ENCODE peak calls at places on chromosomes 3 and 15, in ten cellular contexts. One of them, this sample, is unnamed.

GRCh38 chr15:68783226-68784054 is 37.3 kb downstream of the ANP32A start:
- DNase-seq in stimulated activated CD4-positive, alpha-beta T cell treated with anti-CD3 and anti-CD28 coated beads, Interleukin-4, amount 100 ng/mL, for 48 hours: peak; percentile 26
- DNase-seq in NCI-H1694 treated with DMSO at 0.1 percent for 48 hours: peak; percentile 3
- DNase-seq in HT1080: no peak
- DNase-seq in left lung: no peak
- DNase-seq in effector CD4-positive, alpha-beta T cell: peak; percentile 63
- DNase-seq in AG09309: no peak
- DNase-seq in breast epithelium: no peak
- DNase-seq in neural progenitor cell: peak; percentile 53
- DNase-seq in transverse colon: peak; percentile 72
- DNase-seq in this sample: no peak

GRCh38 chr3:142709207-142709606 is 14.6 kb upstream of the TRPC1 start:
- DNase-seq in stimulated activated CD4-positive, alpha-beta T cell treated with anti-CD3 and anti-CD28 coated beads, Interleukin-4, amount 100 ng/mL, for 48 hours: no peak
- DNase-seq in left lung: no peak
- DNase-seq in breast epithelium: no peak
- DNase-seq in NCI-H1694 treated with DMSO at 0.1 percent for 48 hours: no peak
- DNase-seq in effector CD4-positive, alpha-beta T cell: no peak
- DNase-seq in neural progenitor cell: no peak
- DNase-seq in HT1080: no peak
- DNase-seq in transverse colon: no peak
- DNase-seq in AG09309: no peak
- DNase-seq in this sample: no peak

GRCh38 chr15:69318033-69318432 is 19.3 kb downstream of the PAQR5 start:
- DNase-seq in left lung: no peak
- DNase-seq in effector CD4-positive, alpha-beta T cell: no peak
- DNase-seq in HT1080: no peak
- DNase-seq in transverse colon: no peak
- DNase-seq in breast epithelium: no peak
- DNase-seq in NCI-H1694 treated with DMSO at 0.1 percent for 48 hours: no peak
- DNase-seq in neural progenitor cell: no peak
- DNase-seq in stimulated activated CD4-positive, alpha-beta T cell treated with anti-CD3 and anti-CD28 coated beads, Interleukin-4, amount 100 ng/mL, for 48 hours: no peak
- DNase-seq in AG09309: no peak
- DNase-seq in this sample: no peak

GRCh38 chr15:65389226-65389625 is 11.4 kb upstream of the IGDCC3 start:
- DNase-seq in effector CD4-positive, alpha-beta T cell: no peak
- DNase-seq in neural progenitor cell: no peak
- DNase-seq in stimulated activated CD4-positive, alpha-beta T cell treated with anti-CD3 and anti-CD28 coated beads, Interleukin-4, amount 100 ng/mL, for 48 hours: no peak
- DNase-seq in transverse colon: no peak
- DNase-seq in HT1080: no peak
- DNase-seq in breast epithelium: no peak
- DNase-seq in left lung: no peak
- DNase-seq in NCI-H1694 treated with DMSO at 0.1 percent for 48 hours: no peak
- DNase-seq in AG09309: no peak
- DNase-seq in this sample: peak; percentile 35

GRCh38 chr3:28612232-28612631 is 263.6 kb upstream of the AZI2 start:
- DNase-seq in breast epithelium: no peak
- DNase-seq in effector CD4-positive, alpha-beta T cell: no peak
- DNase-seq in transverse colon: no peak
- DNase-seq in NCI-H1694 treated with DMSO at 0.1 percent for 48 hours: no peak
- DNase-seq in left lung: no peak
- DNase-seq in stimulated activated CD4-positive, alpha-beta T cell treated with anti-CD3 and anti-CD28 coated beads, Interleukin-4, amount 100 ng/mL, for 48 hours: no peak
- DNase-seq in AG09309: no peak
- DNase-seq in neural progenitor cell: no peak
- DNase-seq in HT1080: no peak
- DNase-seq in this sample: no peak

GRCh38 chr3:120399372-120399771 is 50.2 kb upstream of the LRRC58 start:
- DNase-seq in neural progenitor cell: no peak
- DNase-seq in breast epithelium: no peak
- DNase-seq in effector CD4-positive, alpha-beta T cell: no peak
- DNase-seq in AG09309: no peak
- DNase-seq in NCI-H1694 treated with DMSO at 0.1 percent for 48 hours: no peak
- DNase-seq in transverse colon: no peak
- DNase-seq in stimulated activated CD4-positive, alpha-beta T cell treated with anti-CD3 and anti-CD28 coated beads, Interleukin-4, amount 100 ng/mL, for 48 hours: no peak
- DNase-seq in left lung: no peak
- DNase-seq in HT1080: no peak
- DNase-seq in this sample: no peak

GRCh38 chr3:148162132-148162531 is 535.6 kb upstream of the AGTR1 start:
- DNase-seq in AG09309: no peak
- DNase-seq in NCI-H1694 treated with DMSO at 0.1 percent for 48 hours: no peak
- DNase-seq in neural progenitor cell: peak; percentile 4
- DNase-seq in HT1080: no peak
- DNase-seq in left lung: no peak
- DNase-seq in breast epithelium: no peak
- DNase-seq in effector CD4-positive, alpha-beta T cell: no peak
- DNase-seq in stimulated activated CD4-positive, alpha-beta T cell treated with anti-CD3 and anti-CD28 coated beads, Interleukin-4, amount 100 ng/mL, for 48 hours: no peak
- DNase-seq in transverse colon: no peak
- DNase-seq in this sample: no peak

GRCh38 chr3:37962906-37963486 is 27.6 kb upstream of the VILL start:
- DNase-seq in neural progenitor cell: peak; percentile 33
- DNase-seq in AG09309: no peak
- DNase-seq in effector CD4-positive, alpha-beta T cell: no peak
- DNase-seq in stimulated activated CD4-positive, alpha-beta T cell treated with anti-CD3 and anti-CD28 coated beads, Interleukin-4, amount 100 ng/mL, for 48 hours: no peak
- DNase-seq in NCI-H1694 treated with DMSO at 0.1 percent for 48 hours: no peak
- DNase-seq in left lung: no peak
- DNase-seq in HT1080: no peak
- DNase-seq in transverse colon: no peak
- DNase-seq in breast epithelium: no peak
- DNase-seq in this sample: no peak

GRCh38 chr3:1348547-1348946 is 255.7 kb downstream of the CNTN6 start:
- DNase-seq in left lung: no peak
- DNase-seq in neural progenitor cell: no peak
- DNase-seq in transverse colon: no peak
- DNase-seq in AG09309: no peak
- DNase-seq in effector CD4-positive, alpha-beta T cell: no peak
- DNase-seq in NCI-H1694 treated with DMSO at 0.1 percent for 48 hours: no peak
- DNase-seq in HT1080: no peak
- DNase-seq in breast epithelium: no peak
- DNase-seq in stimulated activated CD4-positive, alpha-beta T cell treated with anti-CD3 and anti-CD28 coated beads, Interleukin-4, amount 100 ng/mL, for 48 hours: no peak
- DNase-seq in this sample: no peak

GRCh38 chr15:99427668-99428361 is 138.0 kb upstream of the MEF2A start:
- DNase-seq in transverse colon: no peak
- DNase-seq in NCI-H1694 treated with DMSO at 0.1 percent for 48 hours: no peak
- DNase-seq in neural progenitor cell: no peak
- DNase-seq in effector CD4-positive, alpha-beta T cell: no peak
- DNase-seq in HT1080: no peak
- DNase-seq in AG09309: no peak
- DNase-seq in left lung: peak; percentile 26
- DNase-seq in stimulated activated CD4-positive, alpha-beta T cell treated with anti-CD3 and anti-CD28 coated beads, Interleukin-4, amount 100 ng/mL, for 48 hours: no peak
- DNase-seq in breast epithelium: no peak
- DNase-seq in this sample: no peak

GRCh38 chr15:37372064-37372463 is 271.7 kb upstream of the MEIS2 start:
- DNase-seq in effector CD4-positive, alpha-beta T cell: no peak
- DNase-seq in breast epithelium: no peak
- DNase-seq in left lung: no peak
- DNase-seq in AG09309: no peak
- DNase-seq in stimulated activated CD4-positive, alpha-beta T cell treated with anti-CD3 and anti-CD28 coated beads, Interleukin-4, amount 100 ng/mL, for 48 hours: no peak
- DNase-seq in NCI-H1694 treated with DMSO at 0.1 percent for 48 hours: no peak
- DNase-seq in transverse colon: no peak
- DNase-seq in HT1080: peak; percentile 1
- DNase-seq in neural progenitor cell: no peak
- DNase-seq in this sample: no peak

GRCh38 chr15:96247631-96248305 is 82.7 kb upstream of the NR2F2 start:
- DNase-seq in HT1080: no peak
- DNase-seq in transverse colon: no peak
- DNase-seq in NCI-H1694 treated with DMSO at 0.1 percent for 48 hours: no peak
- DNase-seq in left lung: no peak
- DNase-seq in stimulated activated CD4-positive, alpha-beta T cell treated with anti-CD3 and anti-CD28 coated beads, Interleukin-4, amount 100 ng/mL, for 48 hours: no peak
- DNase-seq in effector CD4-positive, alpha-beta T cell: no peak
- DNase-seq in neural progenitor cell: no peak
- DNase-seq in breast epithelium: no peak
- DNase-seq in AG09309: no peak
- DNase-seq in this sample: no peak

GRCh38 chr3:31008986-31009385 is 114.5 kb upstream of the GADL1 start:
- DNase-seq in left lung: no peak
- DNase-seq in transverse colon: no peak
- DNase-seq in AG09309: no peak
- DNase-seq in effector CD4-positive, alpha-beta T cell: no peak
- DNase-seq in stimulated activated CD4-positive, alpha-beta T cell treated with anti-CD3 and anti-CD28 coated beads, Interleukin-4, amount 100 ng/mL, for 48 hours: no peak
- DNase-seq in HT1080: peak; percentile 76
- DNase-seq in neural progenitor cell: no peak
- DNase-seq in NCI-H1694 treated with DMSO at 0.1 percent for 48 hours: no peak
- DNase-seq in breast epithelium: no peak
- DNase-seq in this sample: no peak

GRCh38 chr3:105822171-105823123 is 46.4 kb downstream of the CBLB start:
- DNase-seq in breast epithelium: no peak
- DNase-seq in neural progenitor cell: no peak
- DNase-seq in left lung: no peak
- DNase-seq in AG09309: no peak
- DNase-seq in stimulated activated CD4-positive, alpha-beta T cell treated with anti-CD3 and anti-CD28 coated beads, Interleukin-4, amount 100 ng/mL, for 48 hours: no peak
- DNase-seq in NCI-H1694 treated with DMSO at 0.1 percent for 48 hours: no peak
- DNase-seq in HT1080: no peak
- DNase-seq in transverse colon: no peak
- DNase-seq in effector CD4-positive, alpha-beta T cell: no peak
- DNase-seq in this sample: no peak

GRCh38 chr3:133280591-133280990 is 119.3 kb upstream of the BFSP2 start:
- DNase-seq in HT1080: no peak
- DNase-seq in left lung: no peak
- DNase-seq in stimulated activated CD4-positive, alpha-beta T cell treated with anti-CD3 and anti-CD28 coated beads, Interleukin-4, amount 100 ng/mL, for 48 hours: no peak
- DNase-seq in neural progenitor cell: no peak
- DNase-seq in effector CD4-positive, alpha-beta T cell: no peak
- DNase-seq in AG09309: no peak
- DNase-seq in transverse colon: no peak
- DNase-seq in breast epithelium: no peak
- DNase-seq in NCI-H1694 treated with DMSO at 0.1 percent for 48 hours: no peak
- DNase-seq in this sample: no peak

GRCh38 chr3:98521897-98522537 is 685 bp downstream of the CLDND1 start:
- DNase-seq in left lung: peak; percentile 42
- DNase-seq in HT1080: peak; percentile 72
- DNase-seq in stimulated activated CD4-positive, alpha-beta T cell treated with anti-CD3 and anti-CD28 coated beads, Interleukin-4, amount 100 ng/mL, for 48 hours: peak; percentile 47
- DNase-seq in transverse colon: peak; percentile 58
- DNase-seq in breast epithelium: peak; percentile 27
- DNase-seq in effector CD4-positive, alpha-beta T cell: peak; percentile 48
- DNase-seq in AG09309: peak; percentile 23
- DNase-seq in NCI-H1694 treated with DMSO at 0.1 percent for 48 hours: no peak
- DNase-seq in neural progenitor cell: peak; percentile 60
- DNase-seq in this sample: no peak

GRCh38 chr3:82353281-82354171 is 592.1 kb upstream of the GBE1 start:
- DNase-seq in stimulated activated CD4-positive, alpha-beta T cell treated with anti-CD3 and anti-CD28 coated beads, Interleukin-4, amount 100 ng/mL, for 48 hours: no peak
- DNase-seq in transverse colon: no peak
- DNase-seq in effector CD4-positive, alpha-beta T cell: no peak
- DNase-seq in breast epithelium: no peak
- DNase-seq in left lung: no peak
- DNase-seq in neural progenitor cell: no peak
- DNase-seq in HT1080: no peak
- DNase-seq in AG09309: no peak
- DNase-seq in NCI-H1694 treated with DMSO at 0.1 percent for 48 hours: no peak
- DNase-seq in this sample: no peak

GRCh38 chr15:36497903-36498302 is 81.5 kb upstream of the CDIN1 start:
- DNase-seq in stimulated activated CD4-positive, alpha-beta T cell treated with anti-CD3 and anti-CD28 coated beads, Interleukin-4, amount 100 ng/mL, for 48 hours: no peak
- DNase-seq in effector CD4-positive, alpha-beta T cell: no peak
- DNase-seq in breast epithelium: no peak
- DNase-seq in HT1080: no peak
- DNase-seq in AG09309: no peak
- DNase-seq in neural progenitor cell: no peak
- DNase-seq in left lung: no peak
- DNase-seq in transverse colon: no peak
- DNase-seq in NCI-H1694 treated with DMSO at 0.1 percent for 48 hours: no peak
- DNase-seq in this sample: no peak

GRCh38 chr3:129942296-129942695 is 32.2 kb upstream of the TRH start:
- DNase-seq in effector CD4-positive, alpha-beta T cell: no peak
- DNase-seq in NCI-H1694 treated with DMSO at 0.1 percent for 48 hours: peak; percentile 44
- DNase-seq in HT1080: peak; percentile 74
- DNase-seq in AG09309: no peak
- DNase-seq in neural progenitor cell: peak; percentile 89
- DNase-seq in transverse colon: peak; percentile 36
- DNase-seq in left lung: peak; percentile 50
- DNase-seq in stimulated activated CD4-positive, alpha-beta T cell treated with anti-CD3 and anti-CD28 coated beads, Interleukin-4, amount 100 ng/mL, for 48 hours: peak; percentile 26
- DNase-seq in breast epithelium: no peak
- DNase-seq in this sample: peak; percentile 78

GRCh38 chr3:152151216-152151874 is 117.4 kb upstream of the MBNL1 start:
- DNase-seq in left lung: no peak
- DNase-seq in NCI-H1694 treated with DMSO at 0.1 percent for 48 hours: no peak
- DNase-seq in transverse colon: no peak
- DNase-seq in breast epithelium: no peak
- DNase-seq in HT1080: no peak
- DNase-seq in stimulated activated CD4-positive, alpha-beta T cell treated with anti-CD3 and anti-CD28 coated beads, Interleukin-4, amount 100 ng/mL, for 48 hours: no peak
- DNase-seq in effector CD4-positive, alpha-beta T cell: no peak
- DNase-seq in AG09309: no peak
- DNase-seq in neural progenitor cell: no peak
- DNase-seq in this sample: no peak

GRCh38 chr3:180612363-180612762 is 10.4 kb downstream of the TTC14 start:
- DNase-seq in NCI-H1694 treated with DMSO at 0.1 percent for 48 hours: no peak
- DNase-seq in effector CD4-positive, alpha-beta T cell: no peak
- DNase-seq in breast epithelium: no peak
- DNase-seq in stimulated activated CD4-positive, alpha-beta T cell treated with anti-CD3 and anti-CD28 coated beads, Interleukin-4, amount 100 ng/mL, for 48 hours: no peak
- DNase-seq in neural progenitor cell: no peak
- DNase-seq in left lung: no peak
- DNase-seq in AG09309: no peak
- DNase-seq in HT1080: peak; percentile 13
- DNase-seq in transverse colon: no peak
- DNase-seq in this sample: no peak

GRCh38 chr15:85318048-85318731 is 62.2 kb upstream of the AKAP13 start:
- DNase-seq in left lung: no peak
- DNase-seq in NCI-H1694 treated with DMSO at 0.1 percent for 48 hours: no peak
- DNase-seq in breast epithelium: no peak
- DNase-seq in effector CD4-positive, alpha-beta T cell: no peak
- DNase-seq in AG09309: peak; percentile 85
- DNase-seq in neural progenitor cell: no peak
- DNase-seq in transverse colon: peak; percentile 84
- DNase-seq in HT1080: peak; percentile 99
- DNase-seq in stimulated activated CD4-positive, alpha-beta T cell treated with anti-CD3 and anti-CD28 coated beads, Interleukin-4, amount 100 ng/mL, for 48 hours: no peak
- DNase-seq in this sample: no peak

GRCh38 chr3:184908859-184909258 is 96.9 kb downstream of the VPS8 start:
- DNase-seq in stimulated activated CD4-positive, alpha-beta T cell treated with anti-CD3 and anti-CD28 coated beads, Interleukin-4, amount 100 ng/mL, for 48 hours: no peak
- DNase-seq in transverse colon: no peak
- DNase-seq in effector CD4-positive, alpha-beta T cell: no peak
- DNase-seq in breast epithelium: no peak
- DNase-seq in NCI-H1694 treated with DMSO at 0.1 percent for 48 hours: no peak
- DNase-seq in neural progenitor cell: peak; percentile 59
- DNase-seq in left lung: no peak
- DNase-seq in HT1080: no peak
- DNase-seq in AG09309: no peak
- DNase-seq in this sample: no peak

GRCh38 chr15:72850833-72851232 is 67.3 kb upstream of the ADPGK start:
- DNase-seq in neural progenitor cell: no peak
- DNase-seq in stimulated activated CD4-positive, alpha-beta T cell treated with anti-CD3 and anti-CD28 coated beads, Interleukin-4, amount 100 ng/mL, for 48 hours: no peak
- DNase-seq in NCI-H1694 treated with DMSO at 0.1 percent for 48 hours: no peak
- DNase-seq in HT1080: no peak
- DNase-seq in AG09309: no peak
- DNase-seq in transverse colon: no peak
- DNase-seq in breast epithelium: no peak
- DNase-seq in effector CD4-positive, alpha-beta T cell: no peak
- DNase-seq in left lung: no peak
- DNase-seq in this sample: no peak

GRCh38 chr3:40366203-40367162 is 20.5 kb upstream of the ENTPD3 start:
- DNase-seq in breast epithelium: no peak
- DNase-seq in transverse colon: no peak
- DNase-seq in effector CD4-positive, alpha-beta T cell: no peak
- DNase-seq in stimulated activated CD4-positive, alpha-beta T cell treated with anti-CD3 and anti-CD28 coated beads, Interleukin-4, amount 100 ng/mL, for 48 hours: no peak
- DNase-seq in AG09309: no peak
- DNase-seq in neural progenitor cell: no peak
- DNase-seq in HT1080: peak; percentile 27
- DNase-seq in left lung: no peak
- DNase-seq in NCI-H1694 treated with DMSO at 0.1 percent for 48 hours: no peak
- DNase-seq in this sample: no peak

This sample was measured in aorta.